ENCODE peak calls at places on chromosomes 11 and 22, in seven cellular contexts. One of them, this sample, is unnamed.

GRCh38 chr22:37195921-37196320 is 7.9 kb upstream of the C1QTNF6 start:
- DNase-seq in H1: no peak
- DNase-seq in K562: no peak
- DNase-seq in GM12878: no peak
- DNase-seq in SK-N-SH: no peak
- DNase-seq in HCT116: no peak
- DNase-seq in HepG2: no peak
- DNase-seq in this sample: no peak

GRCh38 chr11:31826530-31827438 is 15.7 kb upstream of the PAX6 start:
- DNase-seq in H1: no peak
- DNase-seq in K562: no peak
- DNase-seq in GM12878: no peak
- DNase-seq in SK-N-SH: peak; percentile 40
- DNase-seq in HCT116: no peak
- DNase-seq in HepG2: no peak
- DNase-seq in this sample: no peak

GRCh38 chr11:93738647-93739081 is 2.6 kb downstream of the TAF1D start:
- DNase-seq in H1: no peak
- DNase-seq in K562: no peak
- DNase-seq in GM12878: no peak
- DNase-seq in SK-N-SH: no peak
- DNase-seq in HCT116: no peak
- DNase-seq in HepG2: no peak
- DNase-seq in this sample: no peak

GRCh38 chr22:45918455-45919370 is 58.2 kb downstream of the WNT7B start:
- DNase-seq in H1: no peak
- DNase-seq in K562: no peak
- DNase-seq in GM12878: no peak
- DNase-seq in SK-N-SH: peak; percentile 54
- DNase-seq in HCT116: no peak
- DNase-seq in HepG2: no peak
- DNase-seq in this sample: no peak

GRCh38 chr11:34302046-34302921 is 55.5 kb downstream of the ABTB2 start:
- DNase-seq in H1: no peak
- DNase-seq in K562: no peak
- DNase-seq in GM12878: peak; percentile 45
- DNase-seq in SK-N-SH: no peak
- DNase-seq in HCT116: peak; percentile 57
- DNase-seq in HepG2: no peak
- DNase-seq in this sample: no peak

GRCh38 chr11:16173798-16174197 is 182.5 kb downstream of the SOX6 start:
- DNase-seq in H1: no peak
- DNase-seq in K562: no peak
- DNase-seq in GM12878: no peak
- DNase-seq in SK-N-SH: no peak
- DNase-seq in HCT116: no peak
- DNase-seq in HepG2: peak; percentile 24
- DNase-seq in this sample: no peak

GRCh38 chr11:126348806-126349582 is 6.5 kb upstream of the ST3GAL4 start:
- DNase-seq in H1: no peak
- DNase-seq in K562: no peak
- DNase-seq in GM12878: no peak
- DNase-seq in SK-N-SH: no peak
- DNase-seq in HCT116: no peak
- DNase-seq in HepG2: no peak
- DNase-seq in this sample: no peak

GRCh38 chr11:44726278-44727113 is at the start of gene TSPAN18:
- DNase-seq in H1: peak; percentile 58
- DNase-seq in K562: peak; percentile 69
- DNase-seq in GM12878: peak; percentile 13
- DNase-seq in SK-N-SH: peak; percentile 88
- DNase-seq in HCT116: no peak
- DNase-seq in HepG2: no peak
- DNase-seq in this sample: peak; percentile 90

GRCh38 chr22:37775785-37776638 is 31.7 kb upstream of the GCAT start:
- DNase-seq in H1: no peak
- DNase-seq in K562: no peak
- DNase-seq in GM12878: no peak
- DNase-seq in SK-N-SH: no peak
- DNase-seq in HCT116: no peak
- DNase-seq in HepG2: no peak
- DNase-seq in this sample: no peak

GRCh38 chr11:76777922-76778321 is 5.2 kb upstream of the TSKU start:
- DNase-seq in H1: no peak
- DNase-seq in K562: no peak
- DNase-seq in GM12878: no peak
- DNase-seq in SK-N-SH: no peak
- DNase-seq in HCT116: no peak
- DNase-seq in HepG2: no peak
- DNase-seq in this sample: no peak

GRCh38 chr11:93821617-93822016 is 28.8 kb downstream of the VSTM5 start:
- DNase-seq in H1: no peak
- DNase-seq in K562: no peak
- DNase-seq in GM12878: no peak
- DNase-seq in SK-N-SH: no peak
- DNase-seq in HCT116: no peak
- DNase-seq in HepG2: peak; percentile 29
- DNase-seq in this sample: no peak

GRCh38 chr22:43922123-43922522 is 1.5 kb upstream of the PNPLA3 start:
- DNase-seq in H1: no peak
- DNase-seq in K562: peak; percentile 18
- DNase-seq in GM12878: no peak
- DNase-seq in SK-N-SH: no peak
- DNase-seq in HCT116: no peak
- DNase-seq in HepG2: peak; percentile 57
- DNase-seq in this sample: no peak

GRCh38 chr11:107849791-107850190 is 8.8 kb downstream of the SLC35F2 start:
- DNase-seq in H1: no peak
- DNase-seq in K562: no peak
- DNase-seq in GM12878: no peak
- DNase-seq in SK-N-SH: no peak
- DNase-seq in HCT116: no peak
- DNase-seq in HepG2: no peak
- DNase-seq in this sample: no peak

GRCh38 chr22:45131749-45132148 is 32.0 kb upstream of the NUP50 start:
- DNase-seq in H1: no peak
- DNase-seq in K562: no peak
- DNase-seq in GM12878: no peak
- DNase-seq in SK-N-SH: no peak
- DNase-seq in HCT116: no peak
- DNase-seq in HepG2: no peak
- DNase-seq in this sample: no peak

GRCh38 chr11:108237058-108237481 is 14.2 kb downstream of the ATM start:
- DNase-seq in H1: no peak
- DNase-seq in K562: no peak
- DNase-seq in GM12878: no peak
- DNase-seq in SK-N-SH: no peak
- DNase-seq in HCT116: no peak
- DNase-seq in HepG2: no peak
- DNase-seq in this sample: no peak

DNA sequence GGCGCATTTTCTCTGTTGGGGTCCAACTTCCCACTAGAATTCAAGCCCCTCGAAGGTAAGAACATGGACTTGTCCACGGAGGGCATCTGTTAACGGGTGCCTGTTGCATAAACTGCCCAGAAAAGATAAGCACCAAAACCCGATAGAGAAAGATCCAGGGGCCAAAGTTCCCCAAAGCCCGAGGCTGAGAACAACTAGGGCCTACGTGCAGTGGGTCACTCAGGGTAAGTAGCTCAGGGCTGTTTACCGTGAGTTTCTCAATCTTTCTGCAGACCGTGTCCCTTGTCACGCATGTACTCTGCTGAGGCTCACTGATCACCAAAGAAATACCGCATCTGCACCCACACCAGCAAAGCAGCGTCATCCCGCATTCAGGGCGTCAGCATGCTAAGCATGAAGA is 24.4 kb downstream of the PGA5 start:
- DNase-seq in H1: no peak
- DNase-seq in K562: no peak
- DNase-seq in GM12878: no peak
- DNase-seq in SK-N-SH: no peak
- DNase-seq in HCT116: no peak
- DNase-seq in HepG2: peak; percentile 66
- DNase-seq in this sample: no peak
- TF ChIP-seq YY1 in H1: no peak
- TF ChIP-seq YY1 in K562: no peak
- TF ChIP-seq YY1 in GM12878: no peak
- TF ChIP-seq YY1 in SK-N-SH: no peak
- TF ChIP-seq YY1 in HCT116: no peak
- TF ChIP-seq YY1 in HepG2: no peak
- TF ChIP-seq YY1 in this sample: no peak

DNA sequence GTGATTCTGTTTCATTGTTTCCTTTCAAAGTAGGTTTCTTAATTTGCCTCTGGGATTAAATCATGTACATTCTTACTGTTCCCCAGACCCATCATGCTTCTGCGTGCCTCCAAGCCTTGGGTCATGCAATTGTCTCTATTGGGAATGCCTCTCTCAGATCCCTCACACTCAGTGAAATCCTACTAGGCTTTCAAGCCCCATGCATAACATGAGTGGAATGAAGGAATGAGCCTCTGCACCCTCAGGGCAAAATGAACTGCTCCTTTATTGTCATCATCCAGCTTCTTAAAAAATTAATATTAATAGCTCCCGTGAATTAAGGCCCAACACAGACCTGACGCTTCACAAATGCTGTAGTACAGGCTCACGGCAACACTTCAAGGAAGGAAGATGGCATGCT is 381.7 kb downstream of the TENM4 start:
- DNase-seq in H1: no peak
- DNase-seq in K562: no peak
- DNase-seq in GM12878: no peak
- DNase-seq in SK-N-SH: no peak
- DNase-seq in HCT116: no peak
- DNase-seq in HepG2: no peak
- DNase-seq in this sample: no peak
- TF ChIP-seq YY1 in H1: no peak
- TF ChIP-seq YY1 in K562: no peak
- TF ChIP-seq YY1 in GM12878: no peak
- TF ChIP-seq YY1 in SK-N-SH: no peak
- TF ChIP-seq YY1 in HCT116: no peak
- TF ChIP-seq YY1 in HepG2: no peak
- TF ChIP-seq YY1 in this sample: no peak

GRCh38 chr11:97938789-97939188 is 1082.0 kb upstream of the CNTN5 start:
- DNase-seq in H1: no peak
- DNase-seq in K562: no peak
- DNase-seq in GM12878: no peak
- DNase-seq in SK-N-SH: no peak
- DNase-seq in HCT116: no peak
- DNase-seq in HepG2: no peak
- DNase-seq in this sample: peak; percentile 3
- TF ChIP-seq YY1 in H1: no peak
- TF ChIP-seq YY1 in K562: no peak
- TF ChIP-seq YY1 in GM12878: no peak
- TF ChIP-seq YY1 in SK-N-SH: no peak
- TF ChIP-seq YY1 in HCT116: no peak
- TF ChIP-seq YY1 in HepG2: no peak
- TF ChIP-seq YY1 in this sample: no peak

GRCh38 chr11:66491315-66491935 is 11.2 kb downstream of the DPP3 start:
- DNase-seq in H1: no peak
- DNase-seq in K562: peak; percentile 41
- DNase-seq in GM12878: no peak
- DNase-seq in SK-N-SH: peak; percentile 63
- DNase-seq in HCT116: no peak
- DNase-seq in HepG2: no peak
- DNase-seq in this sample: no peak

GRCh38 chr11:66493124-66493523 is 12.9 kb downstream of the DPP3 start:
- DNase-seq in H1: no peak
- DNase-seq in K562: no peak
- DNase-seq in GM12878: no peak
- DNase-seq in SK-N-SH: no peak
- DNase-seq in HCT116: no peak
- DNase-seq in HepG2: no peak
- DNase-seq in this sample: no peak

GRCh38 chr11:66488957-66489356 is 8.7 kb downstream of the DPP3 start:
- DNase-seq in H1: no peak
- DNase-seq in K562: no peak
- DNase-seq in GM12878: no peak
- DNase-seq in SK-N-SH: no peak
- DNase-seq in HCT116: no peak
- DNase-seq in HepG2: no peak
- DNase-seq in this sample: no peak

GRCh38 chr11:66492161-66492865 is 12.1 kb downstream of the DPP3 start:
- DNase-seq in H1: no peak
- DNase-seq in K562: no peak
- DNase-seq in GM12878: no peak
- DNase-seq in SK-N-SH: no peak
- DNase-seq in HCT116: no peak
- DNase-seq in HepG2: no peak
- DNase-seq in this sample: no peak

GRCh38 chr11:66489636-66490035 is 9.4 kb downstream of the DPP3 start:
- DNase-seq in H1: no peak
- DNase-seq in K562: no peak
- DNase-seq in GM12878: no peak
- DNase-seq in SK-N-SH: no peak
- DNase-seq in HCT116: no peak
- DNase-seq in HepG2: no peak
- DNase-seq in this sample: no peak
- TF ChIP-seq YY1 in H1: no peak
- TF ChIP-seq YY1 in K562: no peak
- TF ChIP-seq YY1 in GM12878: no peak
- TF ChIP-seq YY1 in SK-N-SH: no peak
- TF ChIP-seq YY1 in HCT116: no peak
- TF ChIP-seq YY1 in HepG2: no peak
- TF ChIP-seq YY1 in this sample: no peak

This sample was measured in NT2/D1.